ENCODE peak calls at places on chromosomes 5 and 9, in eight cellular contexts. K is GM12865; I is BE2C; L is GM12891; H is left kidney; A is renal cortical epithelial cell; Y is stimulated activated CD4-positive, alpha-beta T cell treated with anti-CD3 and anti-CD28 coated beads, Interleukin-4, amount 100 ng/mL, for 48 hours; J is mesendoderm. X is an unnamed sample.

GRCh38 chr9:18979367-18979766 is 53.6 kb downstream of the SAXO1 start:
- DNase-seq in K (no peak), I (no peak), L (no peak), H (no peak), A (peak; percentile 43), Y (no peak), J (peak; percentile 62), X (no peak)

GRCh38 chr5:96875805-96876291 is 452 bp upstream of the ERAP2 start:
- DNase-seq in K (no peak), I (no peak), L (no peak), H (no peak), A (no peak), Y (no peak), J (peak; percentile 77), X (no peak)

GRCh38 chr9:126307306-126308061 is 19.1 kb upstream of the MVB12B start:
- DNase-seq in K (no peak), I (no peak), L (no peak), H (peak; percentile 61), A (no peak), Y (no peak), J (no peak), X (no peak)

GRCh38 chr5:150242495-150242894 is 47.1 kb downstream of the CAMK2A start:
- DNase-seq in K (no peak), I (no peak), L (no peak), H (no peak), A (no peak), Y (no peak), J (peak; percentile 37), X (no peak)

GRCh38 chr5:43315262-43315661 is 2.0 kb upstream of the HMGCS1 start:
- DNase-seq in K (peak; percentile 18), I (no peak), L (no peak), H (no peak), A (peak; percentile 89), Y (peak; percentile 19), J (peak; percentile 18), X (no peak)

GRCh38 chr5:172004824-172005237 is 1.6 kb downstream of the FBXW11 start:
- DNase-seq in K (peak; percentile 50), I (no peak), L (no peak), H (peak; percentile 55), A (no peak), Y (no peak), J (no peak), X (no peak)

GRCh38 chr5:7068156-7068555 is 327.8 kb upstream of the ADCY2 start:
- DNase-seq in K (no peak), I (no peak), L (no peak), H (no peak), A (no peak), Y (no peak), J (no peak), X (no peak)

GRCh38 chr5:180860273-180860886 is 696 bp downstream of the ZFP62 start:
- DNase-seq in K (peak; percentile 88), I (peak; percentile 19), L (peak; percentile 48), H (peak; percentile 70), A (peak; percentile 16), Y (no peak), J (peak; percentile 91), X (peak; percentile 32)

GRCh38 chr9:97568461-97569275 is 64.5 kb downstream of the TSTD2 start:
- DNase-seq in K (no peak), I (no peak), L (no peak), H (no peak), A (no peak), Y (no peak), J (no peak), X (no peak)

GRCh38 chr5:16245956-16246355 is 66.4 kb upstream of the MARCHF11 start:
- DNase-seq in K (no peak), I (no peak), L (no peak), H (peak; percentile 11), A (no peak), Y (no peak), J (no peak), X (no peak)

GRCh38 chr5:78907255-78907886 is 77.7 kb downstream of the ARSB start:
- DNase-seq in K (peak; percentile 16), I (no peak), L (no peak), H (peak; percentile 24), A (peak; percentile 23), Y (no peak), J (peak; percentile 65), X (no peak)

GRCh38 chr9:36268007-36268427 is 9.8 kb upstream of the GNE start:
- DNase-seq in K (no peak), I (no peak), L (no peak), H (no peak), A (peak; percentile 98), Y (no peak), J (no peak), X (no peak)

GRCh38 chr9:2657427-2657826 is 35.8 kb downstream of the VLDLR start:
- DNase-seq in K (peak; percentile 35), I (no peak), L (no peak), H (no peak), A (no peak), Y (no peak), J (no peak), X (no peak)

GRCh38 chr5:14582797-14583137 is 1.2 kb downstream of the OTULINL start:
- DNase-seq in K (no peak), I (no peak), L (no peak), H (peak; percentile 22), A (no peak), Y (no peak), J (peak; percentile 6), X (no peak)

GRCh38 chr5:7146886-7147285 is 249.1 kb upstream of the ADCY2 start:
- DNase-seq in K (no peak), I (no peak), L (no peak), H (peak; percentile 31), A (no peak), Y (no peak), J (peak; percentile 46), X (no peak)

GRCh38 chr9:137619240-137620090 is 660 bp downstream of the EHMT1 start:
- DNase-seq in K (peak; percentile 59), I (peak; percentile 30), L (no peak), H (peak; percentile 71), A (peak; percentile 31), Y (no peak), J (peak; percentile 45), X (no peak)

GRCh38 chr9:94821098-94821930 is 94.8 kb downstream of the AOPEP start:
- DNase-seq in K (peak; percentile 73), I (no peak), L (peak; percentile 34), H (no peak), A (no peak), Y (no peak), J (no peak), X (no peak)

GRCh38 chr5:132497488-132497997 is 7.0 kb upstream of the IRF1 start:
- DNase-seq in K (no peak), I (no peak), L (no peak), H (peak; percentile 51), A (peak; percentile 93), Y (no peak), J (peak; percentile 90), X (no peak)

GRCh38 chr9:26650325-26650724 is 242.3 kb downstream of the CAAP1 start:
- DNase-seq in K (no peak), I (no peak), L (no peak), H (no peak), A (no peak), Y (no peak), J (no peak), X (no peak)

GRCh38 chr5:147697380-147697779 is 85.1 kb downstream of the JAKMIP2 start:
- DNase-seq in K (no peak), I (no peak), L (no peak), H (no peak), A (no peak), Y (no peak), J (no peak), X (no peak)

GRCh38 chr5:33261305-33261704 is 179.5 kb upstream of the TARS1 start:
- DNase-seq in K (no peak), I (no peak), L (no peak), H (no peak), A (no peak), Y (no peak), J (no peak), X (no peak)

GRCh38 chr9:111759762-111760639 is 34.7 kb downstream of the SHOC1 start:
- DNase-seq in K (peak; percentile 83), I (peak; percentile 41), L (peak; percentile 15), H (peak; percentile 90), A (peak; percentile 87), Y (peak; percentile 9), J (peak; percentile 76), X (no peak)

GRCh38 chr9:93390953-93391515 is 60.5 kb upstream of the FAM120A start:
- DNase-seq in K (no peak), I (no peak), L (no peak), H (peak; percentile 30), A (no peak), Y (no peak), J (no peak), X (no peak)

GRCh38 chr9:2453701-2454100 is 167.9 kb upstream of the VLDLR start:
- DNase-seq in K (no peak), I (no peak), L (no peak), H (peak; percentile 68), A (peak; percentile 74), Y (no peak), J (peak; percentile 7), X (no peak)

GRCh38 chr5:111983459-111983858 is 226.5 kb upstream of the NREP start:
- DNase-seq in K (no peak), I (no peak), L (no peak), H (no peak), A (peak; percentile 14), Y (no peak), J (no peak), X (no peak)

GRCh38 chr9:93667006-93667405 is 90.6 kb downstream of the PHF2 start:
- DNase-seq in K (no peak), I (peak; percentile 8), L (no peak), H (no peak), A (no peak), Y (no peak), J (no peak), X (no peak)

GRCh38 chr9:70053864-70054263 is 10.2 kb downstream of the MAMDC2 start:
- DNase-seq in K (no peak), I (no peak), L (no peak), H (no peak), A (peak; percentile 86), Y (no peak), J (peak; percentile 17), X (no peak)